ENCODE peak calls at places on chromosomes 11 and 22, in four cellular contexts. L is neural progenitor cell, T is GM23338, Q is PC-3. Y is an unnamed sample.

GRCh38 chr11:6505577-6506240 is 8.6 kb downstream of the DNHD1 start:
- DNase-seq in T (peak), Q (peak), L (peak), Y (peak)

GRCh38 chr11:43138621-43139140 is 173.1 kb upstream of the API5 start:
- DNase-seq in T (no peak), Q (no peak), L (peak), Y (no peak)

GRCh38 chr11:2587976-2588748 is 111.6 kb downstream of the KCNQ1OT1 start:
- DNase-seq in T (no peak), L (no peak), Q (no peak), Y (peak)

GRCh38 chr11:120257346-120257745 is 17.4 kb downstream of the POU2F3 start:
- DNase-seq in T (no peak), Q (no peak), L (no peak), Y (no peak)

GRCh38 chr22:37209140-37209845 is 3.0 kb downstream of the SSTR3 start:
- DNase-seq in L (no peak), T (no peak), Q (no peak), Y (no peak)

GRCh38 chr11:133966924-133967598 is 10.3 kb upstream of the IGSF9B start:
- DNase-seq in L (peak), Q (no peak), T (peak), Y (no peak)

GRCh38 chr11:107882095-107882820 is 23.7 kb upstream of the SLC35F2 start:
- DNase-seq in T (no peak), L (no peak), Q (peak), Y (no peak)

GRCh38 chr11:130246719-130247118 is 68.0 kb downstream of the ZBTB44 start:
- DNase-seq in Q (peak), L (no peak), T (no peak), Y (no peak)

GRCh38 chr11:75347781-75348613 is 3.5 kb downstream of the ARRB1 start:
- DNase-seq in T (no peak), L (no peak), Q (no peak), Y (peak)

GRCh38 chr11:63892233-63892632 is 24.7 kb downstream of the RCOR2 start:
- DNase-seq in T (no peak), Q (no peak), L (peak), Y (peak)

GRCh38 chr11:78194490-78194889 is 5.8 kb downstream of the USP35 start:
- DNase-seq in L (no peak), Q (peak), T (no peak), Y (peak)

GRCh38 chr11:44886765-44887164 is 63.9 kb downstream of the TP53I11 start:
- DNase-seq in T (no peak), L (no peak), Q (no peak), Y (peak)

GRCh38 chr11:75625970-75626691 is 42.7 kb downstream of the MAP6 start:
- DNase-seq in Q (peak), L (no peak), T (no peak), Y (no peak)

GRCh38 chr11:8779732-8780131 is 97.1 kb downstream of the RPL27A start:
- DNase-seq in L (no peak), Q (no peak), T (peak), Y (no peak)

GRCh38 chr11:31797227-31798056 is 13.7 kb downstream of the PAX6 start:
- DNase-seq in T (no peak), L (peak), Q (no peak), Y (no peak)

GRCh38 chr22:48396091-48396784 is 1431.4 kb downstream of the BRD1 start:
- DNase-seq in Q (no peak), T (no peak), L (no peak), Y (no peak)

GRCh38 chr22:17910561-17911311 is 113.6 kb downstream of the MICAL3 start:
- DNase-seq in Q (peak), T (peak), L (peak), Y (peak)

GRCh38 chr22:32255726-32256125 is 579 bp upstream of the SLC5A4 start:
- DNase-seq in Q (no peak), T (no peak), L (no peak), Y (peak)

GRCh38 chr11:98736813-98737212 is 283.9 kb upstream of the CNTN5 start:
- DNase-seq in Q (peak), T (no peak), L (no peak), Y (no peak)

GRCh38 chr11:28799316-28799715 is 691.1 kb downstream of the METTL15 start:
- DNase-seq in Q (no peak), L (no peak), T (no peak), Y (no peak)

GRCh38 chr11:35383953-35384352 is 35.4 kb downstream of the SLC1A2 start:
- DNase-seq in T (no peak), Q (peak), L (no peak), Y (no peak)

GRCh38 chr22:29133603-29134133 is 60.8 kb downstream of the KREMEN1 start:
- DNase-seq in T (no peak), L (no peak), Q (no peak), Y (no peak)

GRCh38 chr11:33160147-33160546 is 1.1 kb downstream of the CSTF3 start:
- DNase-seq in L (peak), T (peak), Q (peak), Y (peak)

GRCh38 chr11:69352715-69353325 is 58.9 kb downstream of the MYEOV start:
- DNase-seq in T (no peak), L (no peak), Q (peak), Y (peak)

DNA sequence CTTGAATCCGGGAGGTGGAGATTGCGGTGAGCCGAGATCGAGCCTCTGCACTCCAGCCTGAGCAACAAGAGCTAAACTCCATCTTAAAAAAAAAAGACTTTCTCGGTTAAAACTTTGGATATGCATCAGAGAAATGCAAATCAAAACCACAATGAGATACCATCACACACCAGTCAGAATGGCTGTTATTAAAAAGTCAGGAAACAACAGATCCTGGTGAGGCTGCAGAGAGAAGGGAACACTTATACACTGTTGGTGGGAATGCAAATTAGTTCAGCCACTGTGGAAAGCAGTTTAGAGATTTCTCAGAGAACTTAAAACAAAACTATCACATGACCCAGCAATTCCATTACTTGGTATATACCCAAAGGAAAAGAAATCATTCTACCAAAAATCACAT is 619.4 kb upstream of the KIRREL3 start:
- DNase-seq in T (no peak), L (no peak), Q (no peak), Y (no peak)
- TF ChIP-seq EZH2phosphoT487 in T (no peak), L (no peak), Q (no peak), Y (no peak)

GRCh38 chr11:61697093-61697492 is 16.9 kb downstream of the DAGLA start:
- DNase-seq in T (no peak), Q (peak), L (no peak), Y (no peak)

GRCh38 chr11:61695917-61696316 is 15.7 kb downstream of the DAGLA start:
- DNase-seq in T (peak), L (no peak), Q (peak), Y (peak)

GRCh38 chr11:61698173-61698965 is 18.2 kb downstream of the DAGLA start:
- DNase-seq in L (no peak), T (no peak), Q (no peak), Y (no peak)

GRCh38 chr11:61696602-61697001 is 16.4 kb downstream of the DAGLA start:
- DNase-seq in Q (no peak), T (no peak), L (no peak), Y (no peak)

DNA sequence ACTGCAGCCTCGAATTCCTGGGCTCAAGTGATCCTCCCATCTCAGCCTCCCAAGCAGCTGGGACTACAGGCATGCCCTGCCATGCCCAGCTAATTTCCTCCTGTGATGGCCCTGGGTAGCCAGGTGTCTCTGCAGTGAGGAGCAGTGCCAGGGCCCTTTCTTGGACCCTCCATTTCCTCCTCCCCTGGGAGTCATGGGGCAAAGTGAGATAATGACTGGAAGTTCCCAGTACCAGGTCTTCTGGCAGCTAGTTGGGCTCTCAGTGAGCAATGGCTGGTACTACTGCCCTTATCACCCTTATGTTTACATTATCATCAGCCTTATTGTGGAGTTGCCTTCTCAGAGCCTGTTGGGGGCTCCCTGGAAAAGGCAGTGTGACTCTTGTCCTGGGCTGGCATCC is 17.6 kb downstream of the DAGLA start:
- DNase-seq in T (no peak), L (no peak), Q (no peak), Y (no peak)
- H3K27ac ChIP-seq in T (no peak), L (no peak), Q (peak), Y (peak)

GRCh38 chr11:123235687-123236261 is 40.7 kb upstream of the CLMP start:
- DNase-seq in L (no peak), Q (no peak), T (no peak), Y (no peak)
- TF ChIP-seq EZH2phosphoT487 in L (no peak), Q (no peak), T (no peak), Y (no peak)

DNA sequence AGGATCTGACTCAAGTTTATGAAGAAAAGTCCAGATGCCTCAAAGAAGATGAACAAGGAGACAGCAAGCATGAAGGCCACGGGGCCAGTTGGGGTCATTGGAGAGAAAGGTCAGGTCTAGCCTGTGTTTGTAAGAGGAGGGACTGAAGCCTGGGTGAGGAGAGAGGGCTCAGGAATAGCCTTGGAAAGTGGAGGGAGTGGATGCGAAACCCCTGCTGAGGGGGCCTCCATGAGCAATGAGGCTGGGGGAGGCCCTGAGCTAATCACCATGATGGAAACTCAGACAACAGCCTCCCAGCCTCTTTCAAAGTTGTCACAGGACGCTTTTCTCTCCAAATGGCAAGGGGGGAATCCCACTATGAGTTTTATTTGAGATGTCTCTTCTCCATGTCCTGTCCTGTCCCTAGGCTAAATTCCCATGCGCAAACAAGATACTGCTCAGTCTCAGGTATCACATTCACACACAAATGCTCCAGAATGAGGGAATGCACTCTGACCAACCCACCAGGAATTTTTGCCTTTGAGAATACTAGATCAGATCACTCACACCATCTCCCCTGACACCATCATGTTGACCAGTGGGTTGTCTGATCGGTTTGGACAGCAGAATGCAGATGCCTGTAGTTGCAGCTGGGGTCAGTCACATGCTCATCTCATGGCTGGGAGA is 51.3 kb upstream of the TOP3B start:
- DNase-seq in T (no peak), L (no peak), Q (no peak), Y (no peak)
- H3K27ac ChIP-seq in T (no peak), L (no peak), Q (no peak), Y (no peak)

GRCh38 chr22:42964994-42965699 is 49.8 kb downstream of the PACSIN2 start:
- DNase-seq in Q (peak), L (no peak), T (no peak), Y (no peak)
- TF ChIP-seq EZH2phosphoT487 in Q (no peak), L (no peak), T (no peak), Y (no peak)